ENCODE peak calls at places on chromosomes 16 and 17, in eight cellular contexts. R, H, E, Z, Y, J, K and O are unnamed samples.

GRCh38 chr17:80245566-80246265 is 14.9 kb upstream of the RNF213 start:
- DNase-seq in R (no peak), H (no peak), E (no peak), Z (no peak), Y (no peak), J (no peak), K (no peak), O (no peak)

GRCh38 chr17:38326996-38327792 is 16.6 kb downstream of the GPR179 start:
- DNase-seq in R (no peak), H (no peak), E (no peak), Z (no peak), Y (no peak), J (peak), K (no peak), O (no peak)

GRCh38 chr17:57634713-57635465 is 110.2 kb downstream of the CCDC182 start:
- DNase-seq in R (no peak), H (no peak), E (peak), Z (no peak), Y (no peak), J (no peak), K (no peak), O (no peak)

GRCh38 chr17:42519546-42520444 is 16.2 kb upstream of the NAGLU start:
- DNase-seq in R (peak), H (peak), E (peak), Z (peak), Y (peak), J (peak), K (peak), O (peak)

GRCh38 chr16:87350681-87351319 is 32.8 kb downstream of the FBXO31 start:
- DNase-seq in R (no peak), H (no peak), E (peak), Z (no peak), Y (no peak), J (no peak), K (no peak), O (no peak)

GRCh38 chr16:58128181-58128631 is 975 bp downstream of the CFAP20 start:
- DNase-seq in R (no peak), H (no peak), E (no peak), Z (peak), Y (no peak), J (no peak), K (no peak), O (no peak)

GRCh38 chr16:85416267-85417109 is 196.6 kb upstream of the GSE1 start:
- DNase-seq in R (no peak), H (peak), E (no peak), Z (peak), Y (no peak), J (peak), K (peak), O (peak)

GRCh38 chr17:55163408-55163807 is 101.4 kb upstream of the HLF start:
- DNase-seq in R (no peak), H (no peak), E (no peak), Z (no peak), Y (no peak), J (no peak), K (no peak), O (no peak)

GRCh38 chr16:17828012-17828411 is 357.3 kb upstream of the XYLT1 start:
- DNase-seq in R (no peak), H (no peak), E (peak), Z (no peak), Y (no peak), J (peak), K (no peak), O (peak)

GRCh38 chr17:18185391-18185790 is 1.8 kb downstream of the ALKBH5 start:
- DNase-seq in R (no peak), H (no peak), E (peak), Z (no peak), Y (no peak), J (no peak), K (no peak), O (no peak)

GRCh38 chr16:66300037-66300436 is 66.5 kb upstream of the CDH5 start:
- DNase-seq in R (no peak), H (no peak), E (no peak), Z (no peak), Y (no peak), J (no peak), K (no peak), O (no peak)

GRCh38 chr17:13599168-13599577 is 2.6 kb downstream of the HS3ST3A1 start:
- DNase-seq in R (no peak), H (no peak), E (no peak), Z (no peak), Y (no peak), J (no peak), K (no peak), O (no peak)

GRCh38 chr16:55622930-55623561 is 32.7 kb upstream of the SLC6A2 start:
- DNase-seq in R (no peak), H (no peak), E (no peak), Z (no peak), Y (no peak), J (peak), K (no peak), O (peak)

GRCh38 chr17:14340968-14341412 is 40.1 kb downstream of the HS3ST3B1 start:
- DNase-seq in R (no peak), H (no peak), E (peak), Z (no peak), Y (no peak), J (no peak), K (no peak), O (no peak)

GRCh38 chr17:72614871-72615626 is 477.4 kb downstream of the SLC39A11 start:
- DNase-seq in R (no peak), H (no peak), E (peak), Z (peak), Y (peak), J (peak), K (peak), O (no peak)

GRCh38 chr17:34275881-34276280 is 5.9 kb downstream of the CCL7 start:
- DNase-seq in R (peak), H (no peak), E (peak), Z (no peak), Y (no peak), J (peak), K (no peak), O (peak)

GRCh38 chr16:31386157-31386984 is 6.8 kb upstream of the ITGAD start:
- DNase-seq in R (no peak), H (no peak), E (peak), Z (no peak), Y (no peak), J (peak), K (peak), O (peak)

GRCh38 chr16:89193021-89193575 is 7.2 kb downstream of the SLC22A31 start:
- DNase-seq in R (no peak), H (peak), E (peak), Z (peak), Y (no peak), J (peak), K (peak), O (peak)

GRCh38 chr17:79513805-79514535 is 96.9 kb downstream of the RBFOX3 start:
- DNase-seq in R (no peak), H (no peak), E (no peak), Z (no peak), Y (no peak), J (no peak), K (no peak), O (no peak)

GRCh38 chr17:8420041-8420934 is 15.4 kb upstream of the NDEL1 start:
- DNase-seq in R (no peak), H (peak), E (peak), Z (peak), Y (no peak), J (peak), K (peak), O (no peak)

GRCh38 chr17:8016632-8017424 is 14.4 kb downstream of the GUCY2D start:
- DNase-seq in R (no peak), H (no peak), E (no peak), Z (peak), Y (no peak), J (peak), K (peak), O (no peak)

GRCh38 chr17:76989519-76989918 is 121.3 kb downstream of the MGAT5B start:
- DNase-seq in R (no peak), H (no peak), E (no peak), Z (no peak), Y (no peak), J (no peak), K (no peak), O (no peak)

GRCh38 chr16:25299792-25300590 is 42.3 kb upstream of the ZKSCAN2 start:
- DNase-seq in R (no peak), H (no peak), E (no peak), Z (no peak), Y (no peak), J (no peak), K (no peak), O (no peak)

GRCh38 chr16:76277099-76278030 is at the start of gene CNTNAP4:
- DNase-seq in R (no peak), H (no peak), E (no peak), Z (no peak), Y (peak), J (peak), K (no peak), O (no peak)

GRCh38 chr17:5437721-5438317 is 1.1 kb downstream of the C1QBP start:
- DNase-seq in R (no peak), H (no peak), E (peak), Z (no peak), Y (no peak), J (no peak), K (no peak), O (peak)

GRCh38 chr16:64365448-64365858 is 756.4 kb downstream of the CDH11 start:
- DNase-seq in R (no peak), H (no peak), E (peak), Z (no peak), Y (no peak), J (no peak), K (no peak), O (no peak)

GRCh38 chr16:25553711-25554436 is 137.9 kb upstream of the HS3ST4 start:
- DNase-seq in R (no peak), H (no peak), E (no peak), Z (no peak), Y (no peak), J (peak), K (no peak), O (no peak)

GRCh38 chr16:77434365-77435239 is at the start of gene ADAMTS18:
- DNase-seq in R (no peak), H (no peak), E (no peak), Z (no peak), Y (no peak), J (peak), K (no peak), O (no peak)

GRCh38 chr17:40598928-40599627 is 33.8 kb upstream of the CCR7 start:
- DNase-seq in R (no peak), H (peak), E (no peak), Z (no peak), Y (peak), J (no peak), K (no peak), O (no peak)

GRCh38 chr16:49399594-49400364 is 26.2 kb downstream of the C16orf78 start:
- DNase-seq in R (no peak), H (no peak), E (no peak), Z (no peak), Y (no peak), J (no peak), K (no peak), O (no peak)

GRCh38 chr17:36641331-36641876 is 40.0 kb downstream of the MRM1 start:
- DNase-seq in R (no peak), H (no peak), E (no peak), Z (no peak), Y (no peak), J (no peak), K (no peak), O (no peak)

GRCh38 chr17:4734857-4735475 is 3.7 kb downstream of the MED11 start:
- DNase-seq in R (no peak), H (no peak), E (no peak), Z (no peak), Y (no peak), J (peak), K (no peak), O (no peak)

GRCh38 chr16:85098565-85098964 is 13.7 kb downstream of the CIBAR2 start:
- DNase-seq in R (no peak), H (no peak), E (no peak), Z (no peak), Y (no peak), J (no peak), K (no peak), O (no peak)

GRCh38 chr16:72884037-72884436 is 163.9 kb downstream of the ZFHX3 start:
- DNase-seq in R (no peak), H (no peak), E (peak), Z (no peak), Y (no peak), J (no peak), K (no peak), O (no peak)

GRCh38 chr16:26791166-26791565 is 275.6 kb upstream of the C16orf82 start:
- DNase-seq in R (no peak), H (no peak), E (no peak), Z (no peak), Y (no peak), J (no peak), K (no peak), O (no peak)

GRCh38 chr16:26795184-26795583 is 271.5 kb upstream of the C16orf82 start:
- DNase-seq in R (no peak), H (no peak), E (no peak), Z (no peak), Y (no peak), J (peak), K (no peak), O (no peak)
- TF ChIP-seq CTCF in R (peak), H (no peak), E (no peak), Z (no peak), Y (no peak), J (peak), K (no peak), O (no peak)

DNA sequence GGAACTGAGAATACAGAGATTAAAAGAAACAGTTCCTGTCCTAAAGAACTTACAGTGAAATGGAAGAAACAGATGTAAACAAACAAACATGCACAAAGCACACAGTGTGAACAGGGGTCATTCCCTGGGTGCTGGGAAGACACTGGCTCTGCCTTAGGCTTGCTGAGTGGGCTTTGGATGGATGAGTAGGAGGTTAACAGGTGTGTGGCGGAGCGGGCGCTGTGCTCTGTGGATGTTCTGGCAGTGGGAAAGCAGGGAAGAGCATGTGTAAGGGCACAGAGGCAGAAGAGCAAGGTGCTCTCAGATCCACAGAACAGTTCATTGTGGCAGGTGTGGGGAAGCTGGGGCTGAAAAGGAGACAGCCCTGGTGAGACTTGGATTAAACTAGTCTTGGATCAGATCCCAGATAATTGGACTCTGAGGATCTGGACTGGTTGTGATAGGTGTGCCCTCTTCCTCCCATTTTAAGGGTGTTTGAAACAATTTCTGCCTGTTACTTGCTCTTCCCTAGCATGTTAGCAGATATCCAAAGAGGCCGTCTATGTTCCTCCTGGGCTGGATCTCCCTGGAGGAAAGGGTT is 8.1 kb downstream of the HROB start:
- DNase-seq in R (no peak), H (no peak), E (no peak), Z (no peak), Y (no peak), J (no peak), K (no peak), O (no peak)
- H3K27ac ChIP-seq in R (no peak), H (no peak), E (no peak), Z (no peak), Y (peak), J (no peak), K (no peak), O (peak)

GRCh38 chr17:46063239-46063638 is 64.2 kb downstream of the STH start:
- DNase-seq in R (peak), H (no peak), E (peak), Z (no peak), Y (no peak), J (peak), K (no peak), O (peak)

GRCh38 chr17:46064460-46064859 is 65.4 kb downstream of the STH start:
- DNase-seq in R (no peak), H (no peak), E (no peak), Z (no peak), Y (no peak), J (no peak), K (no peak), O (no peak)

GRCh38 chr17:46059457-46059856 is 60.4 kb downstream of the STH start:
- DNase-seq in R (no peak), H (no peak), E (no peak), Z (no peak), Y (no peak), J (no peak), K (no peak), O (no peak)

GRCh38 chr17:46060461-46060860 is 61.4 kb downstream of the STH start:
- DNase-seq in R (no peak), H (no peak), E (no peak), Z (no peak), Y (no peak), J (no peak), K (no peak), O (no peak)

DNA sequence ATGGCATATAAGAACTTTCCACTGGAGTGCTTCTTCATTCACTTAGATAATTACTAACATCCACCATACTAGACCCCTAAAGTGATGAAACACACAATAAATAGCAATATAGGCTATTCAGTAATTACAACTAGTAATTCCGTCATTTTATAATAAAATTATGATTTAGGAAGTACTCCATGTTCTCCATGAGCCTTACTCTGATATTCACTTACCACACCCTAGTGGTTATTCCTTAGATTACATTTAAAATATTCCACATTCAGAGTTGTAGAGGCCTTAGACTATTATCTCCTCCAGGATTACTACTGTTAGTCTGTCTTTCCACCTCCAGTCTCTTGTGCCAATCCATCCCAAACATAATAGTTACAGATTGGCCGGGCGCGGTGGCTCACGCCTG is 62.4 kb downstream of the STH start:
- DNase-seq in R (no peak), H (no peak), E (no peak), Z (no peak), Y (no peak), J (no peak), K (no peak), O (no peak)
- TF ChIP-seq CTCF in R (peak), H (no peak), E (peak), Z (no peak), Y (no peak), J (peak), K (peak), O (peak)

DNA sequence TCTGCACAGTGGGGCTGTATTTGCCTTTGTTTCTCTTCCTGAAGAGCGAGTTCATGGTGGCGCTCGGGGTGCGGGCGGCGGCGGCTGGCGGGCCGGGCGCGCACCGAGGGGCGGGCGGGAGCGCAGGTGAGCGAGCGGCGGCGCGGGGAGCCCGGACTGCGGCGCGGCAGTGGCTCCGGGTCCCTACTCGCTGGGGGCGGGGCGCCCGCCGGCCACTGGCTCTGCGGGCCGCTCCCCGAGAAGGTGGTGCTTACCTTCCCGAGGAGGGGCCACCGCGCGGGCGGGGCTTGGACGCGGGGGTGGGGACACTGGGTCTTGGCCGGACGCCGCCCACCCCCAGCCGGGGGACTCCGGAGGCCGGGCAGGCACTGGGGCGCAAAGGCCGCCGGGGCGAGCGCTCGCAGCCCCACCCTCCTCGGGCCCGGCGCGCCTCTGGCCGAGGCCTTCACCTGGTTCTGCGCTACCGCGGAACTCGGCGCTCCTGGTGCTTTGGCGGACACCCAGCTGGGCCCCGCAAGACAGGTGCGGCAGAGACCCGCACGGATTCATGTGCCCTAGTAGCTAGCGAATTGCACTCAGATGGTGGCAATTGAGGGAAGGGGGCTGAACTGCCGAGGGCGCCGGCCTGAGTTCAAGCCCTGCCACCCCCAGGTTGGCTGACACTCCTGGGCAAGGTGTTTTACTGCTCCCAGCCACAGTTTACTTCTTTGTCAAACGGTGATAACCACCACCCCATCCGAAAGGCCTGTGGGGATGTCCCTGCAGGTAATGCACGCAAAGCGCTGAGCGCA is at the start of gene PPL:
- DNase-seq in R (no peak), H (peak), E (no peak), Z (peak), Y (peak), J (peak), K (peak), O (peak)
- H3K27ac ChIP-seq in R (no peak), H (peak), E (no peak), Z (peak), Y (peak), J (peak), K (peak), O (peak)

DNA sequence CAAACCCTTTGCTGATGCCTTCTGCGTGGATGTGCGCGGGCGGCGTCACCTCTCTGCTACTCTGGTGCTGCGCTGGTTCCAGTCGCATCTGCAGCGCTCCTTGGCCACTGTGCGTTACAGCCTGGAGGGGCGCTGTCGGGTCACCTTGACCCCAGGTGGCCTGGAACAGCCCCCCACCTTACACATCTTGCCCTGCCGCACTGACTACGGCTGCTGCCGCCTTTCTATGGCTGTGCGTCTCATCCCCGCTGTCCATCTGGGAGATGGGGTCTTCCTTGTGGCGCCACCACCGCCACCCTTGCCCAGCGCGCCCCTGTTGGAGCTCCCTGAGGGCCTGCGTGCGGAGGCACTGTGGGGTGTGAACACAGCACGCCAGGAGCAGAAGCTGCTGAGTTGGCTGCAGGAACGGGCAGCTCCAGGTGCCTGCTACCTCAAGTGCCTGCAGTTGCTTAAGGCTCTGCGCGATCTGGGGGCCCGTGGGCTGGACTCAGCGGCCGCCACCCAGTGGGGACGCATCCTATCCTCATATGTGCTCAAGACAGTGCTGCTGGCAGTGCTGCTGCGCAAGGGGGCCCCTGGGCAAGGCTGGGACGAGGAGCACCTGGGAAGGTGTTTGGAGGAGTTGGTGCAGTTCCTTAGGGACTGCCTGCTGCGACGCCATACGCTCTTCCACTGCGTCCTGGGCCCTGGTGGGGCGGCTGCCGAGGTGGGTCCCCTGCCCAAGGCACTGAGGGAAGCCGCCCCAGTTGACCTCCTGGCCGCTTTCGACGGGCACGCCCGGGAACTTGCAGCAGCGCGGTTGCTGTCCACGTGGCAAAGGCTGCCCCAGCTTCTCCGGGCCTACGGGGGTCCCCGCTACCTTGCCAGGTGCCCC is 1.6 kb downstream of the ITPRIPL2 start:
- DNase-seq in R (no peak), H (no peak), E (no peak), Z (no peak), Y (no peak), J (no peak), K (peak), O (no peak)
- TF ChIP-seq CTCF in R (peak), H (peak), E (peak), Z (no peak), Y (no peak), J (no peak), K (no peak), O (no peak)

GRCh38 chr17:2053380-2054261 is 1.3 kb upstream of the HIC1 start:
- DNase-seq in R (no peak), H (peak), E (no peak), Z (peak), Y (peak), J (peak), K (peak), O (no peak)
- H3K27ac ChIP-seq in R (no peak), H (peak), E (peak), Z (peak), Y (peak), J (peak), K (no peak), O (peak)